ENCODE peak calls at places on chromosomes 4 and X, in four cellular contexts. One of them, this sample, is unnamed.

GRCh38 chr4:152709675-152710438 is 30.1 kb upstream of the TMEM154 start:
- DNase-seq in NCI-H2081 treated with DMSO at 0.1 percent for 48 hours: no peak
- DNase-seq in H9: no peak
- DNase-seq in anterior cingulate cortex: no peak
- DNase-seq in this sample: no peak

GRCh38 chr4:142645478-142646108 is 200.5 kb downstream of the INPP4B start:
- DNase-seq in H9: no peak
- DNase-seq in NCI-H2081 treated with DMSO at 0.1 percent for 48 hours: no peak
- DNase-seq in anterior cingulate cortex: no peak
- DNase-seq in this sample: no peak

GRCh38 chrX:51905711-51906110 is 12.3 kb downstream of the MAGED1 start:
- DNase-seq in H9: no peak
- DNase-seq in NCI-H2081 treated with DMSO at 0.1 percent for 48 hours: no peak
- DNase-seq in anterior cingulate cortex: no peak
- DNase-seq in this sample: no peak

GRCh38 chrX:145623453-145623852 is 194.2 kb upstream of the SLITRK2 start:
- DNase-seq in H9: no peak
- DNase-seq in NCI-H2081 treated with DMSO at 0.1 percent for 48 hours: no peak
- DNase-seq in anterior cingulate cortex: no peak
- DNase-seq in this sample: no peak

GRCh38 chrX:31297881-31298280 is 226.0 kb upstream of the FTHL17 start:
- DNase-seq in H9: no peak
- DNase-seq in NCI-H2081 treated with DMSO at 0.1 percent for 48 hours: no peak
- DNase-seq in anterior cingulate cortex: no peak
- DNase-seq in this sample: no peak

GRCh38 chr4:151653548-151653918 is 107.3 kb downstream of the GATB start:
- DNase-seq in anterior cingulate cortex: no peak
- DNase-seq in NCI-H2081 treated with DMSO at 0.1 percent for 48 hours: no peak
- DNase-seq in H9: no peak
- DNase-seq in this sample: peak; percentile 40

GRCh38 chr4:152605641-152606304 is 69.9 kb upstream of the FBXW7 start:
- DNase-seq in H9: no peak
- DNase-seq in NCI-H2081 treated with DMSO at 0.1 percent for 48 hours: no peak
- DNase-seq in anterior cingulate cortex: no peak
- DNase-seq in this sample: peak; percentile 93

GRCh38 chr4:7933631-7934510 is 5.8 kb downstream of the AFAP1 start:
- DNase-seq in NCI-H2081 treated with DMSO at 0.1 percent for 48 hours: no peak
- DNase-seq in anterior cingulate cortex: no peak
- DNase-seq in H9: no peak
- DNase-seq in this sample: no peak

GRCh38 chr4:89797117-89797516 is 39.8 kb downstream of the SNCA start:
- DNase-seq in NCI-H2081 treated with DMSO at 0.1 percent for 48 hours: no peak
- DNase-seq in anterior cingulate cortex: no peak
- DNase-seq in H9: no peak
- DNase-seq in this sample: peak; percentile 6

GRCh38 chr4:173415885-173416658 is 17.2 kb upstream of the SCRG1 start:
- DNase-seq in anterior cingulate cortex: peak; percentile 33
- DNase-seq in H9: no peak
- DNase-seq in NCI-H2081 treated with DMSO at 0.1 percent for 48 hours: no peak
- DNase-seq in this sample: no peak

GRCh38 chr4:1332686-1333085 is 14.3 kb upstream of the UVSSA start:
- DNase-seq in NCI-H2081 treated with DMSO at 0.1 percent for 48 hours: no peak
- DNase-seq in H9: no peak
- DNase-seq in anterior cingulate cortex: no peak
- DNase-seq in this sample: no peak